ENCODE peak calls at places on chromosome 20, in six cellular contexts. W, M, B, A, O and X are unnamed samples.
A peak's percentile ranks its signal among the peaks of the same experiment; 100 is the strongest.

GRCh38 chr20:32363492-32363891 is 5.4 kb downstream of the ASXL1 start:
- DNase-seq in W (no peak), B (no peak), O (no peak), M (no peak), A (no peak), X (no peak)

GRCh38 chr20:55701467-55701866 is 303.9 kb downstream of the CBLN4 start:
- DNase-seq in A (no peak), B (no peak), O (no peak), M (no peak), W (no peak), X (no peak)

GRCh38 chr20:49729780-49730179 is 16.1 kb upstream of the B4GALT5 start:
- DNase-seq in B (no peak), M (no peak), O (no peak), W (no peak), A (no peak), X (no peak)

GRCh38 chr20:57211406-57211805 is 55.0 kb downstream of the BMP7 start:
- DNase-seq in O (no peak), W (no peak), B (no peak), M (no peak), A (no peak), X (no peak)

GRCh38 chr20:57030611-57031600 is 235.5 kb downstream of the BMP7 start:
- DNase-seq in M (no peak), O (no peak), A (no peak), B (no peak), W (no peak), X (no peak)

GRCh38 chr20:9609892-9610502 is 95.6 kb downstream of the LAMP5 start:
- DNase-seq in B (no peak), A (no peak), W (peak; percentile 85), O (peak; percentile 67), M (peak; percentile 1), X (peak; percentile 47)

GRCh38 chr20:6034134-6034969 is 19.5 kb downstream of the LRRN4 start:
- DNase-seq in M (no peak), B (no peak), A (no peak), O (no peak), W (no peak), X (no peak)

GRCh38 chr20:23435675-23436539 is 3.6 kb upstream of the CSTL1 start:
- DNase-seq in O (peak; percentile 47), A (no peak), B (peak; percentile 29), M (no peak), W (no peak), X (no peak)